ENCODE peak calls at places on chromosome 1, in four cellular contexts. One of them, this sample, is unnamed.

GRCh38 chr1:241081473-241081872 is 275.5 kb downstream of the RGS7 start:
- DNase-seq in GM12878: no peak
- DNase-seq in A549: peak; percentile 37
- DNase-seq in HCT116: no peak
- DNase-seq in this sample: no peak

GRCh38 chr1:192973988-192974387 is 85.2 kb downstream of the UCHL5 start:
- DNase-seq in GM12878: no peak
- DNase-seq in A549: no peak
- DNase-seq in HCT116: peak; percentile 71
- DNase-seq in this sample: no peak

GRCh38 chr1:71853391-71853790 is 428.9 kb downstream of the NEGR1 start:
- DNase-seq in GM12878: no peak
- DNase-seq in A549: no peak
- DNase-seq in HCT116: no peak
- DNase-seq in this sample: no peak

GRCh38 chr1:156420209-156421061 is 51.4 kb downstream of the RHBG start:
- DNase-seq in GM12878: no peak
- DNase-seq in A549: no peak
- DNase-seq in HCT116: no peak
- DNase-seq in this sample: no peak

GRCh38 chr1:186514367-186514766 is 53.5 kb upstream of the PDC start:
- DNase-seq in GM12878: no peak
- DNase-seq in A549: no peak
- DNase-seq in HCT116: no peak
- DNase-seq in this sample: no peak

GRCh38 chr1:24910751-24911650 is 19.1 kb downstream of the RUNX3 start:
- DNase-seq in GM12878: no peak
- DNase-seq in A549: peak; percentile 39
- DNase-seq in HCT116: no peak
- DNase-seq in this sample: no peak

GRCh38 chr1:25568090-25568833 is 24.9 kb downstream of the LDLRAP1 start:
- DNase-seq in GM12878: no peak
- DNase-seq in A549: no peak
- DNase-seq in HCT116: peak; percentile 93
- DNase-seq in this sample: no peak

GRCh38 chr1:229339520-229339919 is 3.3 kb downstream of the CCSAP start:
- DNase-seq in GM12878: no peak
- DNase-seq in A549: no peak
- DNase-seq in HCT116: no peak
- DNase-seq in this sample: no peak

DNA sequence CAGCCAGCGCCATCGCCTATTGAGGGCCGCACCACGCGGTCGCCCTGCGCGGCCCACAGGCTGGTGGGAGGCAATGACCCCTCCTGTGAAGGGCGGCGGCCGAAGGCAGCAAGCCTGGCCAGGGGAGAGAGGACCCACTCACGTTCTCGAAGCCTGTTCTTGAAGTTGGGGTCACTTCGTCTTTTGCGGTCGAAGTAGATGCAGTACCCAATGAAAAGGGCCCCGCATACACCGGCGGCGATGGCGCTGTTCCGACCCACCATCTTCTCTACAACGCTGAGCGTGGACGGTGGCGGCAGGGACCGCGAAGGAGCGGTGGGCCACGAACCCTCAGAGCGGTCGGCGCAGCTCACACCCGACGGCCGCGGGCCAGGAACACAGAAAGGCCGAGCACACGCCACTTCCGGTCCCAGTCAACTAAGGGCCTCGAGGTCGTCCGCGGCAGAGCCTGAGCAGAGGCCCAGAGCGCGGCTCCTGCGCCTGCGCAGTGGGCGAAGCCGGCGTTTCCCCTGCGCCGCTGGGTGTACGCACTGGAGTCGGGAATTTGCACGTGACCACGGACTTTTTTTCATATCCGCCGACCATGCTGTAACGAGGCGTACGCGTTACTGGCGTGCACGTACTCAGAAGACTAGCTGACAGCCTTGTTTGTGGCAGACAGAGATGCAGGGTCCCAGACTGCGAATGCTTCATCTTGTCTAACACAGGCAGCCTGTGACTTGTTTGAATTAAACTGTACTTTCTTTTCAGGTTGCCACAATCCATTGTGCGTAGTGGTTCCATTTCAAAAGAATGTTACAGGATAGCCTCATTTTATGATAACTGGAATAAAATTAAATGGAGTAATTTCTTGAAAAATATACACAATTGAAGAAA is at the start of gene TOMM20:
- DNase-seq in GM12878: peak; percentile 95
- DNase-seq in A549: peak; percentile 99
- DNase-seq in HCT116: peak; percentile 96
- DNase-seq in this sample: peak; percentile 94
- TF ChIP-seq REST in GM12878: no peak
- TF ChIP-seq REST in A549: no peak
- TF ChIP-seq REST in HCT116: no peak
- TF ChIP-seq REST in this sample: no peak

GRCh38 chr1:87792094-87792493 is 463.4 kb downstream of the LMO4 start:
- DNase-seq in GM12878: no peak
- DNase-seq in A549: peak; percentile 7
- DNase-seq in HCT116: no peak
- DNase-seq in this sample: no peak

GRCh38 chr1:87796521-87796920 is 467.8 kb downstream of the LMO4 start:
- DNase-seq in GM12878: no peak
- DNase-seq in A549: peak; percentile 19
- DNase-seq in HCT116: no peak
- DNase-seq in this sample: no peak

GRCh38 chr1:87795615-87796337 is 467.1 kb downstream of the LMO4 start:
- DNase-seq in GM12878: no peak
- DNase-seq in A549: peak; percentile 89
- DNase-seq in HCT116: no peak
- DNase-seq in this sample: no peak

GRCh38 chr1:87790756-87791155 is 462.1 kb downstream of the LMO4 start:
- DNase-seq in GM12878: no peak
- DNase-seq in A549: no peak
- DNase-seq in HCT116: no peak
- DNase-seq in this sample: no peak

GRCh38 chr1:87794788-87795614 is 466.3 kb downstream of the LMO4 start:
- DNase-seq in GM12878: no peak
- DNase-seq in A549: peak; percentile 75
- DNase-seq in HCT116: peak; percentile 55
- DNase-seq in this sample: no peak
- H3K27ac ChIP-seq in GM12878: no peak overlapping the region
- H3K27ac ChIP-seq in A549: peak overlapping the region; percentile 95
- H3K27ac ChIP-seq in HCT116: peak overlapping the region; percentile 61
- H3K27ac ChIP-seq in this sample: no peak overlapping the region

DNA sequence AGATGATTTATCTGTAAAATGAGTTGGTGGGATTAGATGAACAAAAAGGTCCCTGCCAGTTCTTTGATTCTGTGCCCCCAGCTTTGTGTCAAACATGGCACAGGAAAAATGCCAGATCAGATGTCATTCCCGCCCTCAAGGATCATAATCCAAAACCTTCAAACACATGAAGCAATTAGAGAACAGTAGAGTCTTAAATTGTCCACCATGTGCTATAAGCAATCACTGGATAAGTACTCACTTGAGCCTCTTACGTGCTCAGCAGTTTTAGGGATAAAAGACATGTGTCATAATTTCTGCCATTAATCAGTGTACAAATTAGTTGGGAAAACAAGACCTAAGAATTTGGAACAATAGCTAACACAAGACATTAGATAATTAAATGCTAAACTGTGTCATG is 15.4 kb upstream of the KIAA0040 start:
- DNase-seq in GM12878: no peak
- DNase-seq in A549: no peak
- DNase-seq in HCT116: no peak
- DNase-seq in this sample: no peak
- H3K4me1 ChIP-seq in GM12878: peaks cover 34% of the 10 kb centered on the region
- H3K4me1 ChIP-seq in A549: no peaks in the 10 kb centered on the region
- H3K4me1 ChIP-seq in HCT116: no peaks in the 10 kb centered on the region
- H3K4me1 ChIP-seq in this sample: no peaks in the 10 kb centered on the region

GRCh38 chr1:85611390-85611789 is 30.8 kb downstream of the CCN1 start:
- DNase-seq in GM12878: no peak
- DNase-seq in A549: no peak
- DNase-seq in HCT116: no peak
- DNase-seq in this sample: no peak
- TF ChIP-seq REST in GM12878: no peak
- TF ChIP-seq REST in A549: no peak
- TF ChIP-seq REST in HCT116: no peak
- TF ChIP-seq REST in this sample: no peak

GRCh38 chr1:172138636-172139035 is 281.8 kb upstream of the C1orf105 start:
- DNase-seq in GM12878: no peak
- DNase-seq in A549: no peak
- DNase-seq in HCT116: no peak
- DNase-seq in this sample: no peak

GRCh38 chr1:172145231-172145651 is 275.2 kb upstream of the C1orf105 start:
- DNase-seq in GM12878: no peak
- DNase-seq in A549: no peak
- DNase-seq in HCT116: no peak
- DNase-seq in this sample: no peak

GRCh38 chr1:172144445-172145060 is 275.9 kb upstream of the C1orf105 start:
- DNase-seq in GM12878: no peak
- DNase-seq in A549: no peak
- DNase-seq in HCT116: no peak
- DNase-seq in this sample: no peak

GRCh38 chr1:172143384-172144025 is 277.0 kb upstream of the C1orf105 start:
- DNase-seq in GM12878: no peak
- DNase-seq in A549: no peak
- DNase-seq in HCT116: no peak
- DNase-seq in this sample: no peak

DNA sequence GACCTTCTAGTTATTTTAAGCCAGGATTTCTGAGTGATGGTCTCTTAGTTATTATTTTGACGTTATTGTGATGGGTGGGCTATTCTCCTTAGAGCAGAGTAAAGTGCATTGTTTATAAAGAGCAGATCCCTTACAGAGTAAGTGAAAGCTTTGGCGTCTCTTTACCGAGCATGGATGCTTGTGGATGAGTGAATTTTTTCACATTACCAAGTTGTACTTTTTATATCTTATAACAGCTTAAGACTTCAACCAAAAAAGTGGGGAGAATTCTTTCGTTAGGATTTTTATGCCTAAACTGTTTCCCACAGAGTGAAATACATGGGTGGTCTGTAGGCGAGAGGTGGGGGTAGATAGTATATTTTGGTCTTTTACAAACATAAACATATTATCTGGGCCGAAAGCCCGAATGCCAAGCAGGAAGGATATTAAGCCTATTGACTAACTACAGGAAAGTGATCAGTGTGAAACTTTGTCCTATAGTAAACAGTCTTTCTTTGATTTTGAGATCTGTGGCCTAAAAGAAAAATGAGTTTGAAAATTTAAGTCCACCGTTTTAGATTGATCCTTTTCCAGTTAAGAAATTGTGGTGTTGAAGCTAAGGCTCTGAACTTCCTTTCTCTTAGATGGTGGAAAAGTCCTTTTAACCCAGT is 279.0 kb upstream of the C1orf105 start:
- DNase-seq in GM12878: no peak
- DNase-seq in A549: no peak
- DNase-seq in HCT116: no peak
- DNase-seq in this sample: no peak
- H3K27ac ChIP-seq in GM12878: no peak overlapping the region
- H3K27ac ChIP-seq in A549: no peak overlapping the region
- H3K27ac ChIP-seq in HCT116: no peak overlapping the region
- H3K27ac ChIP-seq in this sample: peak overlapping the region; percentile 86

GRCh38 chr1:13730301-13730700 is 30.3 kb downstream of the PRDM2 start:
- DNase-seq in GM12878: no peak
- DNase-seq in A549: no peak
- DNase-seq in HCT116: no peak
- DNase-seq in this sample: no peak

GRCh38 chr1:13731897-13732296 is 31.9 kb downstream of the PRDM2 start:
- DNase-seq in GM12878: no peak
- DNase-seq in A549: no peak
- DNase-seq in HCT116: no peak
- DNase-seq in this sample: no peak

GRCh38 chr1:13732971-13733667 is 33.1 kb downstream of the PRDM2 start:
- DNase-seq in GM12878: no peak
- DNase-seq in A549: no peak
- DNase-seq in HCT116: no peak
- DNase-seq in this sample: no peak

GRCh38 chr1:13733705-13734104 is 33.7 kb downstream of the PRDM2 start:
- DNase-seq in GM12878: no peak
- DNase-seq in A549: no peak
- DNase-seq in HCT116: no peak
- DNase-seq in this sample: no peak

DNA sequence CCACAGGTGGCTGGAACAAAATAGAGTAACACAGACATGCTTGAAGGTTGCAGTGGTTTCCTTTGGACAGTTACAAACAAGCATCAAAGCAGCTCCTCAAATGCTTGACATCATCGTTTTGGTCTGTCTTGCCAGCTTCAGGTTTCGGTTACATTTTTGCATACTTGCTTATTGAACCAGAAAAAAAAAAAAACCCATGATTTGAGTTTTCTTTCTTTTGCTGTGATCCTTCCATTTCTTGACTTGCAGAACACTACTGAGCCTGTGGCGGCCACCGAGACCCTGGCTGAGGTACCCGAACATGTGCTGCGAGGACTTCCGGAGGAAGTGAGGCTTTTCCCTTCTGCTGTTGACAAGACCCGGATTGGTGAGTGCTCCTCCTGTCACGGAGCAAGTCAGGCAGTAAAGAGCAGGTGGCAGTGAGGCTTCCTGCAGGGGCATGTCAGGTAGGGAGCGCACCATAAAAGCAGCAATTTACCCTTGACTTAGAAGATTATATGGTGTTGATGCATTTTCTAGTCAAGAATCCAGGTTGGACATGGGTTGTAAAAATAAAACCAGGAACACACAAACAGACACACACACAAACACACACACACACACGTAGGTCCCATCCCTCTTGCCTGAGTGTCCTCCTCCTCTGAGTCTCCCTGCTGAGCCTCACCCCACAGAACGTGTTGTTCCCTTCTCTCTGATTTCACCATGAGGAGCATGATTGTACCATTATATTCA is 30.9 kb downstream of the PRDM2 start:
- DNase-seq in GM12878: peak; percentile 94
- DNase-seq in A549: no peak
- DNase-seq in HCT116: no peak
- DNase-seq in this sample: no peak
- H3K4me1 ChIP-seq in GM12878: peaks cover 56% of the 10 kb centered on the region
- H3K4me1 ChIP-seq in A549: no peaks in the 10 kb centered on the region
- H3K4me1 ChIP-seq in HCT116: no peaks in the 10 kb centered on the region
- H3K4me1 ChIP-seq in this sample: no peaks in the 10 kb centered on the region

DNA sequence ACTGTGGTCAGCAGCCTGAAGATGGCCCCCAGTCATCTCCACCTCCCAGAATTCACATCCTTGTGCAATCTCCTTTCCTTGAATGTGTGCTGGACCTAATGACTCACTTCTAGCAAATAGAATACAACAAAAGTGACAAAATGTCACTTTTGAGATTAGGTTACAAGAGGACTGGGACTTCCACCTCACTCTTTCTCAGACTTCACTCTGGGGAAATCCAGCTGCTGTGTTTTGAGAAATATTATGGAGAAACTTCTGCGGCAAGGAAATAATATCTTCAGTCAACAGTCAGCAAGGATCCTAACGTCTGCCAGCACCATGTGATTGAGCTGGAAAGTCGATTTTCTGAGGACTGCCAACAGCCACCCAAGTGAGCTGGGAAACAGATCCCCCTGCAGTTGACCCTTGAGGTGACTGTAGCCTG is 70.5 kb upstream of the GADD45A start:
- DNase-seq in GM12878: no peak
- DNase-seq in A549: peak; percentile 36
- DNase-seq in HCT116: no peak
- DNase-seq in this sample: no peak
- TF ChIP-seq REST in GM12878: no peak
- TF ChIP-seq REST in A549: no peak
- TF ChIP-seq REST in HCT116: no peak
- TF ChIP-seq REST in this sample: no peak

This sample was measured in Panc1.